ENCODE peak calls at places on chromosomes 16 and 17, in four cellular contexts. One of them, this sample, is unnamed.

GRCh38 chr16:66486773-66487579 is 59.9 kb downstream of the BEAN1 start:
- DNase-seq in foreskin melanocyte: no peak
- DNase-seq in activated T-cell treated with anti-CD3 and anti-CD28 coated beads, Interleukin-2, amount 50 U/mL, for 72 hours: no peak
- DNase-seq in mucosa of gallbladder: no peak
- DNase-seq in this sample: peak

GRCh38 chr17:75308732-75309629 is 19.7 kb upstream of the SLC25A19 start:
- DNase-seq in foreskin melanocyte: no peak
- DNase-seq in activated T-cell treated with anti-CD3 and anti-CD28 coated beads, Interleukin-2, amount 50 U/mL, for 72 hours: no peak
- DNase-seq in mucosa of gallbladder: peak
- DNase-seq in this sample: peak

GRCh38 chr16:72255785-72256184 is 83.8 kb upstream of the PMFBP1 start:
- DNase-seq in foreskin melanocyte: no peak
- DNase-seq in activated T-cell treated with anti-CD3 and anti-CD28 coated beads, Interleukin-2, amount 50 U/mL, for 72 hours: no peak
- DNase-seq in mucosa of gallbladder: no peak
- DNase-seq in this sample: no peak

GRCh38 chr16:69829338-69829737 is 67.2 kb downstream of the WWP2 start:
- DNase-seq in foreskin melanocyte: no peak
- DNase-seq in activated T-cell treated with anti-CD3 and anti-CD28 coated beads, Interleukin-2, amount 50 U/mL, for 72 hours: no peak
- DNase-seq in mucosa of gallbladder: no peak
- DNase-seq in this sample: no peak

GRCh38 chr16:89183463-89183862 is 11.9 kb downstream of the CDH15 start:
- DNase-seq in foreskin melanocyte: no peak
- DNase-seq in activated T-cell treated with anti-CD3 and anti-CD28 coated beads, Interleukin-2, amount 50 U/mL, for 72 hours: no peak
- DNase-seq in mucosa of gallbladder: no peak
- DNase-seq in this sample: no peak

GRCh38 chr17:68701046-68701445 is 99.9 kb upstream of the FAM20A start:
- DNase-seq in foreskin melanocyte: no peak
- DNase-seq in activated T-cell treated with anti-CD3 and anti-CD28 coated beads, Interleukin-2, amount 50 U/mL, for 72 hours: no peak
- DNase-seq in mucosa of gallbladder: no peak
- DNase-seq in this sample: no peak

GRCh38 chr16:81798311-81799137 is 19.4 kb downstream of the PLCG2 start:
- DNase-seq in foreskin melanocyte: no peak
- DNase-seq in activated T-cell treated with anti-CD3 and anti-CD28 coated beads, Interleukin-2, amount 50 U/mL, for 72 hours: peak
- DNase-seq in mucosa of gallbladder: no peak
- DNase-seq in this sample: peak

GRCh38 chr16:67708368-67708771 is 10.7 kb downstream of the GFOD2 start:
- DNase-seq in foreskin melanocyte: no peak
- DNase-seq in activated T-cell treated with anti-CD3 and anti-CD28 coated beads, Interleukin-2, amount 50 U/mL, for 72 hours: no peak
- DNase-seq in mucosa of gallbladder: no peak
- DNase-seq in this sample: no peak

GRCh38 chr17:10743316-10744009 is 13.6 kb upstream of the TMEM220 start:
- DNase-seq in foreskin melanocyte: peak
- DNase-seq in activated T-cell treated with anti-CD3 and anti-CD28 coated beads, Interleukin-2, amount 50 U/mL, for 72 hours: no peak
- DNase-seq in mucosa of gallbladder: no peak
- DNase-seq in this sample: no peak

GRCh38 chr17:75130632-75131277 is 787 bp downstream of the NT5C start:
- DNase-seq in foreskin melanocyte: peak
- DNase-seq in activated T-cell treated with anti-CD3 and anti-CD28 coated beads, Interleukin-2, amount 50 U/mL, for 72 hours: peak
- DNase-seq in mucosa of gallbladder: no peak
- DNase-seq in this sample: no peak

GRCh38 chr16:83393196-83393981 is 414.4 kb upstream of the HSBP1 start:
- DNase-seq in foreskin melanocyte: peak
- DNase-seq in activated T-cell treated with anti-CD3 and anti-CD28 coated beads, Interleukin-2, amount 50 U/mL, for 72 hours: no peak
- DNase-seq in mucosa of gallbladder: no peak
- DNase-seq in this sample: no peak

GRCh38 chr17:43021739-43022512 is at the start of gene VAT1:
- DNase-seq in foreskin melanocyte: peak
- DNase-seq in activated T-cell treated with anti-CD3 and anti-CD28 coated beads, Interleukin-2, amount 50 U/mL, for 72 hours: peak
- DNase-seq in mucosa of gallbladder: peak
- DNase-seq in this sample: peak

GRCh38 chr17:17785407-17785806 is 51.4 kb downstream of the SREBF1 start:
- DNase-seq in foreskin melanocyte: no peak
- DNase-seq in activated T-cell treated with anti-CD3 and anti-CD28 coated beads, Interleukin-2, amount 50 U/mL, for 72 hours: no peak
- DNase-seq in mucosa of gallbladder: no peak
- DNase-seq in this sample: no peak

GRCh38 chr17:81991684-81992513 is 14.5 kb downstream of the ASPSCR1 start:
- DNase-seq in foreskin melanocyte: no peak
- DNase-seq in activated T-cell treated with anti-CD3 and anti-CD28 coated beads, Interleukin-2, amount 50 U/mL, for 72 hours: no peak
- DNase-seq in mucosa of gallbladder: peak
- DNase-seq in this sample: no peak

GRCh38 chr17:36183001-36183810 is 6.8 kb upstream of the TBC1D3B start:
- DNase-seq in foreskin melanocyte: peak
- DNase-seq in activated T-cell treated with anti-CD3 and anti-CD28 coated beads, Interleukin-2, amount 50 U/mL, for 72 hours: no peak
- DNase-seq in mucosa of gallbladder: no peak
- DNase-seq in this sample: no peak

GRCh38 chr17:78458091-78458490 is 79.6 kb downstream of the PGS1 start:
- DNase-seq in foreskin melanocyte: no peak
- DNase-seq in activated T-cell treated with anti-CD3 and anti-CD28 coated beads, Interleukin-2, amount 50 U/mL, for 72 hours: no peak
- DNase-seq in mucosa of gallbladder: no peak
- DNase-seq in this sample: no peak

GRCh38 chr16:12609937-12610699 is 193.6 kb downstream of the CPPED1 start:
- DNase-seq in foreskin melanocyte: no peak
- DNase-seq in activated T-cell treated with anti-CD3 and anti-CD28 coated beads, Interleukin-2, amount 50 U/mL, for 72 hours: no peak
- DNase-seq in mucosa of gallbladder: no peak
- DNase-seq in this sample: no peak

GRCh38 chr17:83008526-83008925 is 70.9 kb upstream of the METRNL start:
- DNase-seq in foreskin melanocyte: no peak
- DNase-seq in activated T-cell treated with anti-CD3 and anti-CD28 coated beads, Interleukin-2, amount 50 U/mL, for 72 hours: no peak
- DNase-seq in mucosa of gallbladder: no peak
- DNase-seq in this sample: no peak

GRCh38 chr16:89472711-89473075 is 17.7 kb downstream of the ANKRD11 start:
- DNase-seq in foreskin melanocyte: no peak
- DNase-seq in activated T-cell treated with anti-CD3 and anti-CD28 coated beads, Interleukin-2, amount 50 U/mL, for 72 hours: no peak
- DNase-seq in mucosa of gallbladder: no peak
- DNase-seq in this sample: no peak

GRCh38 chr17:50882851-50883250 is 16.7 kb upstream of the TOB1 start:
- DNase-seq in foreskin melanocyte: no peak
- DNase-seq in activated T-cell treated with anti-CD3 and anti-CD28 coated beads, Interleukin-2, amount 50 U/mL, for 72 hours: no peak
- DNase-seq in mucosa of gallbladder: no peak
- DNase-seq in this sample: no peak

GRCh38 chr16:52294660-52295059 is 252.3 kb downstream of the TOX3 start:
- DNase-seq in foreskin melanocyte: no peak
- DNase-seq in activated T-cell treated with anti-CD3 and anti-CD28 coated beads, Interleukin-2, amount 50 U/mL, for 72 hours: no peak
- DNase-seq in mucosa of gallbladder: no peak
- DNase-seq in this sample: no peak

GRCh38 chr16:62408760-62409159 is 372.5 kb upstream of the CDH8 start:
- DNase-seq in foreskin melanocyte: no peak
- DNase-seq in activated T-cell treated with anti-CD3 and anti-CD28 coated beads, Interleukin-2, amount 50 U/mL, for 72 hours: no peak
- DNase-seq in mucosa of gallbladder: no peak
- DNase-seq in this sample: no peak

GRCh38 chr16:27270389-27270788 is 1.8 kb upstream of the NSMCE1 start:
- DNase-seq in foreskin melanocyte: no peak
- DNase-seq in activated T-cell treated with anti-CD3 and anti-CD28 coated beads, Interleukin-2, amount 50 U/mL, for 72 hours: peak
- DNase-seq in mucosa of gallbladder: no peak
- DNase-seq in this sample: no peak

GRCh38 chr17:51391992-51392654 is 131.8 kb downstream of the UTP18 start:
- DNase-seq in foreskin melanocyte: no peak
- DNase-seq in activated T-cell treated with anti-CD3 and anti-CD28 coated beads, Interleukin-2, amount 50 U/mL, for 72 hours: no peak
- DNase-seq in mucosa of gallbladder: no peak
- DNase-seq in this sample: no peak

This sample was measured in MV-4-11.